ENCODE peak calls at places on chromosomes 13 and 19, in ten cellular contexts. T is spleen, K is HCT116, I is stomach, D is endothelial cell of umbilical vein, V is suprapubic skin, C is sigmoid colon, O is H1, G is upper lobe of left lung, X is transverse colon. E is an unnamed sample.

GRCh38 chr13:95791084-95791722 is 114.3 kb downstream of the DNAJC3 start:
- DNase-seq in I (no peak), X (no peak), V (no peak), O (no peak), G (no peak), C (no peak), K (no peak), T (no peak), D (no peak), E (no peak)

GRCh38 chr19:35063940-35064818 is 22.7 kb downstream of the HPN start:
- DNase-seq in O (no peak), I (no peak), D (peak), K (no peak), V (no peak), X (no peak), C (no peak), G (no peak), T (no peak), E (no peak)

GRCh38 chr19:19110410-19111137 is 27.7 kb downstream of the TMEM161A start:
- DNase-seq in V (no peak), X (no peak), T (no peak), O (no peak), D (peak), C (no peak), I (no peak), G (no peak), K (no peak), E (no peak)

GRCh38 chr19:30630289-30631034 is 258.3 kb downstream of the ZNF536 start:
- DNase-seq in K (no peak), G (no peak), I (no peak), O (no peak), D (no peak), C (no peak), X (no peak), V (no peak), T (no peak), E (no peak)

GRCh38 chr19:48393196-48393558 is 291 bp upstream of the GRIN2D start:
- DNase-seq in V (no peak), D (no peak), K (no peak), I (no peak), C (no peak), O (no peak), T (no peak), X (no peak), G (no peak), E (no peak)

GRCh38 chr13:46552302-46552680 is 679 bp upstream of the LRCH1 start:
- DNase-seq in G (peak), V (no peak), T (no peak), C (no peak), D (no peak), K (no peak), O (no peak), X (peak), I (peak), E (no peak)

GRCh38 chr19:9848060-9848459 is 12.9 kb downstream of the PIN1 start:
- DNase-seq in T (no peak), K (no peak), V (no peak), D (no peak), O (no peak), G (no peak), X (no peak), C (no peak), I (no peak), E (no peak)

GRCh38 chr13:90104764-90105163 is 1242.7 kb upstream of the MIR17HG start:
- DNase-seq in I (no peak), C (no peak), T (no peak), V (no peak), D (no peak), G (no peak), K (no peak), X (no peak), O (no peak), E (no peak)

GRCh38 chr19:44740351-44740824 is 8.1 kb upstream of the BCL3 start:
- DNase-seq in I (no peak), G (no peak), O (no peak), C (no peak), D (no peak), T (no peak), K (peak), X (no peak), V (no peak), E (no peak)

GRCh38 chr19:33398361-33399060 is 25.0 kb downstream of the CEBPG start:
- DNase-seq in K (no peak), G (no peak), X (no peak), T (peak), C (peak), D (no peak), V (no peak), I (no peak), O (no peak), E (no peak)

GRCh38 chr13:47809411-47809810 is 191.7 kb downstream of the SUCLA2 start:
- DNase-seq in C (no peak), O (no peak), V (no peak), T (no peak), K (no peak), D (no peak), G (no peak), I (no peak), X (no peak), E (no peak)

GRCh38 chr13:94328336-94329041 is 151.0 kb downstream of the DCT start:
- DNase-seq in G (no peak), X (no peak), V (no peak), C (no peak), K (no peak), O (no peak), I (no peak), D (no peak), T (no peak), E (no peak)

GRCh38 chr19:7682175-7682855 is 1.7 kb downstream of the TRAPPC5 start:
- DNase-seq in O (no peak), D (no peak), V (no peak), T (peak), X (no peak), I (no peak), K (no peak), G (no peak), C (no peak), E (no peak)

GRCh38 chr19:55986487-55986886 is at the start of gene NLRP5:
- DNase-seq in X (no peak), G (no peak), V (no peak), T (no peak), K (peak), O (no peak), D (no peak), I (no peak), C (no peak), E (no peak)

GRCh38 chr19:29660835-29661234 is 4.4 kb upstream of the PLEKHF1 start:
- DNase-seq in G (peak), K (no peak), X (no peak), I (no peak), V (no peak), D (no peak), O (no peak), T (peak), C (no peak), E (no peak)

GRCh38 chr13:110463876-110464510 is 97.5 kb downstream of the RAB20 start:
- DNase-seq in D (no peak), I (no peak), G (peak), X (no peak), C (no peak), O (no peak), K (no peak), T (no peak), V (no peak), E (no peak)

GRCh38 chr13:93364166-93364565 is 137.6 kb downstream of the GPC6 start:
- DNase-seq in X (no peak), I (no peak), K (no peak), V (no peak), O (no peak), C (no peak), G (no peak), D (no peak), T (no peak), E (no peak)

GRCh38 chr13:112885782-112886268 is 83.2 kb upstream of the MCF2L start:
- DNase-seq in K (peak), C (peak), O (peak), G (peak), X (peak), V (peak), I (peak), T (peak), D (peak), E (no peak)
- TF ChIP-seq POLR2A in K (no peak), C (no peak), O (peak), G (no peak), X (peak), V (no peak), I (no peak), T (no peak), D (no peak), E (no peak)

GRCh38 chr19:902446-903226 is 9.4 kb downstream of the RNU6-9 start:
- DNase-seq in I (no peak), C (no peak), T (no peak), D (no peak), O (no peak), G (no peak), K (no peak), V (no peak), X (no peak), E (no peak)
- TF ChIP-seq POLR2AphosphoS5 in I (no peak), C (no peak), T (no peak), D (no peak), O (no peak), G (no peak), K (no peak), V (no peak), X (no peak), E (no peak)

GRCh38 chr19:5696196-5697021 is 6.3 kb downstream of the RPL36 start:
- DNase-seq in T (peak), C (peak), D (no peak), K (no peak), O (no peak), I (no peak), X (no peak), V (no peak), G (no peak), E (no peak)
- TF ChIP-seq POLR2A in T (no peak), C (no peak), D (no peak), K (no peak), O (no peak), I (no peak), X (no peak), V (no peak), G (no peak), E (no peak)

GRCh38 chr19:38735257-38735686 is 9.0 kb downstream of the CAPN12 start:
- DNase-seq in C (peak), O (no peak), V (no peak), X (peak), T (peak), I (peak), G (no peak), D (no peak), K (no peak), E (no peak)

GRCh38 chr19:38737297-38737865 is 6.9 kb downstream of the CAPN12 start:
- DNase-seq in V (no peak), T (no peak), O (no peak), K (no peak), G (no peak), X (no peak), I (no peak), C (no peak), D (no peak), E (no peak)

GRCh38 chr19:38736413-38737280 is 7.6 kb downstream of the CAPN12 start:
- DNase-seq in K (peak), T (peak), D (no peak), X (peak), V (no peak), O (peak), G (peak), C (peak), I (peak), E (peak)

GRCh38 chr19:38734426-38735256 is 9.6 kb downstream of the CAPN12 start:
- DNase-seq in K (no peak), D (no peak), O (no peak), C (peak), T (peak), I (peak), X (peak), V (no peak), G (peak), E (no peak)

DNA sequence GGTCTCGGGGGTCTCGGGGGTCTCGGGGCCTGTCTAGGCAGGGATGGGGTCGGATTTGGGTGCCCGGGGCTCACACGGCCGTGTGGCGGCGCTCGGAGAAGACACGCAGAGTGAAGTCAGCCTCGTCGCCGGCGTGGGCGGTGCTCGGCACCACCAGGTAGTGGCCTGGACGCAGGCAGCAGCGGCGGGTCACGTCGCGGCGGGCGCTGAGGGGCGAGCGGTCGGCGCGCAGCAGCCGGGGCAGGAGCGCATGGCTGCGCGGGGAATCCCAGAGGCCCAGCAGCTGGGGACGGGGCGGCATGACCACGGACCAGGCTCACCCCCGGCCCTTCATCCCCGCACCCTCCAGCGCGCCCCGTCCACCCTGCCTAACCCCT is 8.2 kb downstream of the CAPN12 start:
- DNase-seq in C (peak), V (no peak), O (no peak), I (peak), D (no peak), G (peak), T (peak), K (no peak), X (peak), E (peak)
- TF ChIP-seq POLR2AphosphoS5 in C (no peak), V (no peak), O (no peak), I (peak), D (no peak), G (no peak), T (peak), K (no peak), X (peak), E (no peak)

GRCh38 chr13:98368019-98368418 is 190.9 kb upstream of the RNF113B start:
- DNase-seq in C (no peak), V (no peak), O (no peak), X (no peak), K (no peak), D (no peak), I (no peak), T (no peak), G (no peak), E (no peak)

GRCh38 chr13:98366959-98367358 is 189.9 kb upstream of the RNF113B start:
- DNase-seq in I (peak), T (no peak), O (no peak), G (no peak), K (no peak), D (no peak), V (no peak), C (no peak), X (no peak), E (no peak)

GRCh38 chr13:98365291-98365690 is 188.2 kb upstream of the RNF113B start:
- DNase-seq in I (no peak), K (no peak), O (no peak), G (no peak), T (no peak), C (no peak), D (no peak), X (no peak), V (no peak), E (no peak)

GRCh38 chr13:98363326-98363725 is 186.3 kb upstream of the RNF113B start:
- DNase-seq in C (no peak), O (no peak), I (no peak), T (no peak), D (no peak), V (no peak), K (no peak), G (no peak), X (no peak), E (no peak)

GRCh38 chr13:98364648-98365047 is 187.6 kb upstream of the RNF113B start:
- DNase-seq in K (no peak), V (no peak), D (no peak), X (no peak), O (no peak), I (no peak), G (no peak), C (no peak), T (no peak), E (no peak)
- TF ChIP-seq POLR2A in K (no peak), V (no peak), D (no peak), X (no peak), O (no peak), I (no peak), G (no peak), C (no peak), T (no peak), E (no peak)

DNA sequence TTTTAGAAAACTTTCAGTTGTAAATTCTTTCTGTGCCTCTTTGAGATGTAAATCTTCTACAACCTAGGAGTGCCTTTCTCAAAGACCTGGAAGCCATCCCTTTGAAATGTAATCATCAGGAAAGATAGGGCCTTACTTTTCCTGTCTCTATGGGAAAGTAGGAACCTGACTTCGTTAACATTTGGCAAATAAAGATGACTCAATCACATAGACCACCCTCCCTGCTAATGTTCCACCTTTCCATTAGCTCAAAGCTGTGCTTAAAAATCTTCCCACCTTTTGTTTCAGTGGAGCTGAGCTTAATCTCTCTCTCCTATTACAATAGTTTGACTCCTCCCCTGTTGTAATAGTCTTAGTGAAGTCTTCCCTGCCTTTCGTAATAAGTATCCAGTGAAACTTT is 247.7 kb downstream of the OLFM4 start:
- DNase-seq in V (no peak), D (no peak), T (no peak), C (no peak), X (no peak), O (peak), I (no peak), G (no peak), K (no peak), E (no peak)
- TF ChIP-seq POLR2AphosphoS5 in V (no peak), D (no peak), T (no peak), C (no peak), X (no peak), O (peak), I (no peak), G (no peak), K (no peak), E (no peak)